ENCODE peak calls at places on chromosomes 16 and 17, in nine cellular contexts. One of them, this sample, is unnamed.
A peak's percentile ranks its signal among the peaks of the same experiment; 100 is the strongest.

GRCh38 chr17:27458524-27458908 is 2.3 kb downstream of the KSR1 start:
- DNase-seq in small intestine: no peak
- DNase-seq in stomach: no peak
- DNase-seq in transverse colon: no peak
- DNase-seq in HepG2: no peak
- DNase-seq in ovary: no peak
- DNase-seq in body of pancreas: no peak
- DNase-seq in CD8-positive, alpha-beta T cell: no peak
- DNase-seq in heart right ventricle: no peak
- DNase-seq in this sample: no peak

GRCh38 chr17:29251969-29252866 is 5.6 kb downstream of the CRYBA1 start:
- DNase-seq in small intestine: no peak
- DNase-seq in stomach: no peak
- DNase-seq in transverse colon: no peak
- DNase-seq in HepG2: no peak
- DNase-seq in ovary: no peak
- DNase-seq in body of pancreas: no peak
- DNase-seq in CD8-positive, alpha-beta T cell: no peak
- DNase-seq in heart right ventricle: no peak
- DNase-seq in this sample: no peak

GRCh38 chr16:54931757-54932660 is 1.3 kb downstream of the IRX5 start:
- DNase-seq in small intestine: no peak
- DNase-seq in stomach: no peak
- DNase-seq in transverse colon: no peak
- DNase-seq in HepG2: no peak
- DNase-seq in ovary: no peak
- DNase-seq in body of pancreas: no peak
- DNase-seq in CD8-positive, alpha-beta T cell: no peak
- DNase-seq in heart right ventricle: no peak
- DNase-seq in this sample: no peak

GRCh38 chr17:33291248-33292183 is 1.6 kb downstream of the ASIC2 start:
- DNase-seq in small intestine: peak; percentile 52
- DNase-seq in stomach: no peak
- DNase-seq in transverse colon: peak; percentile 16
- DNase-seq in HepG2: no peak
- DNase-seq in ovary: peak; percentile 42
- DNase-seq in body of pancreas: no peak
- DNase-seq in CD8-positive, alpha-beta T cell: no peak
- DNase-seq in heart right ventricle: peak; percentile 11
- DNase-seq in this sample: peak; percentile 55

GRCh38 chr17:74359916-74360315 is 1.8 kb downstream of the BTBD17 start:
- DNase-seq in small intestine: no peak
- DNase-seq in stomach: no peak
- DNase-seq in transverse colon: no peak
- DNase-seq in HepG2: no peak
- DNase-seq in ovary: no peak
- DNase-seq in body of pancreas: no peak
- DNase-seq in CD8-positive, alpha-beta T cell: no peak
- DNase-seq in heart right ventricle: no peak
- DNase-seq in this sample: no peak

GRCh38 chr16:84448444-84448843 is 56.0 kb downstream of the MEAK7 start:
- DNase-seq in small intestine: no peak
- DNase-seq in stomach: no peak
- DNase-seq in transverse colon: no peak
- DNase-seq in HepG2: no peak
- DNase-seq in ovary: peak; percentile 19
- DNase-seq in body of pancreas: no peak
- DNase-seq in CD8-positive, alpha-beta T cell: no peak
- DNase-seq in heart right ventricle: no peak
- DNase-seq in this sample: peak; percentile 47

GRCh38 chr17:62761884-62762283 is 46.2 kb downstream of the MARCHF10 start:
- DNase-seq in small intestine: no peak
- DNase-seq in stomach: no peak
- DNase-seq in transverse colon: no peak
- DNase-seq in HepG2: no peak
- DNase-seq in ovary: no peak
- DNase-seq in body of pancreas: no peak
- DNase-seq in CD8-positive, alpha-beta T cell: no peak
- DNase-seq in heart right ventricle: no peak
- DNase-seq in this sample: no peak

GRCh38 chr16:9661336-9661735 is 520.9 kb downstream of the GRIN2A start:
- DNase-seq in small intestine: no peak
- DNase-seq in stomach: no peak
- DNase-seq in transverse colon: no peak
- DNase-seq in HepG2: no peak
- DNase-seq in ovary: no peak
- DNase-seq in body of pancreas: no peak
- DNase-seq in CD8-positive, alpha-beta T cell: no peak
- DNase-seq in heart right ventricle: no peak
- DNase-seq in this sample: no peak

GRCh38 chr16:88357306-88358032 is 25.3 kb upstream of the ZNF469 start:
- DNase-seq in small intestine: no peak
- DNase-seq in stomach: no peak
- DNase-seq in transverse colon: no peak
- DNase-seq in HepG2: no peak
- DNase-seq in ovary: no peak
- DNase-seq in body of pancreas: no peak
- DNase-seq in CD8-positive, alpha-beta T cell: no peak
- DNase-seq in heart right ventricle: no peak
- DNase-seq in this sample: peak; percentile 24

GRCh38 chr17:50542795-50543774 is 3.9 kb upstream of the SPATA20 start:
- DNase-seq in small intestine: peak; percentile 89
- DNase-seq in stomach: peak; percentile 94
- DNase-seq in transverse colon: peak; percentile 81
- DNase-seq in HepG2: peak; percentile 99
- DNase-seq in ovary: no peak
- DNase-seq in body of pancreas: peak; percentile 92
- DNase-seq in CD8-positive, alpha-beta T cell: no peak
- DNase-seq in heart right ventricle: peak; percentile 31
- DNase-seq in this sample: no peak

GRCh38 chr16:89142474-89143197 is 28.9 kb upstream of the CDH15 start:
- DNase-seq in small intestine: peak; percentile 29
- DNase-seq in stomach: no peak
- DNase-seq in transverse colon: no peak
- DNase-seq in HepG2: no peak
- DNase-seq in ovary: peak; percentile 14
- DNase-seq in body of pancreas: no peak
- DNase-seq in CD8-positive, alpha-beta T cell: no peak
- DNase-seq in heart right ventricle: no peak
- DNase-seq in this sample: peak; percentile 23

GRCh38 chr17:4232168-4232813 is 31.5 kb downstream of the ANKFY1 start:
- DNase-seq in small intestine: no peak
- DNase-seq in stomach: no peak
- DNase-seq in transverse colon: no peak
- DNase-seq in HepG2: no peak
- DNase-seq in ovary: no peak
- DNase-seq in body of pancreas: no peak
- DNase-seq in CD8-positive, alpha-beta T cell: no peak
- DNase-seq in heart right ventricle: no peak
- DNase-seq in this sample: no peak

GRCh38 chr16:77938913-77939312 is 83.4 kb upstream of the CLEC3A start:
- DNase-seq in small intestine: no peak
- DNase-seq in stomach: no peak
- DNase-seq in transverse colon: no peak
- DNase-seq in HepG2: no peak
- DNase-seq in ovary: no peak
- DNase-seq in body of pancreas: no peak
- DNase-seq in CD8-positive, alpha-beta T cell: no peak
- DNase-seq in heart right ventricle: no peak
- DNase-seq in this sample: no peak

GRCh38 chr17:19273731-19274130 is 36.6 kb downstream of the EPN2 start:
- DNase-seq in small intestine: no peak
- DNase-seq in stomach: no peak
- DNase-seq in transverse colon: no peak
- DNase-seq in HepG2: no peak
- DNase-seq in ovary: no peak
- DNase-seq in body of pancreas: no peak
- DNase-seq in CD8-positive, alpha-beta T cell: no peak
- DNase-seq in heart right ventricle: no peak
- DNase-seq in this sample: no peak

GRCh38 chr17:67994827-67995567 is 1.3 kb downstream of the C17orf58 start:
- DNase-seq in small intestine: peak; percentile 43
- DNase-seq in stomach: peak; percentile 25
- DNase-seq in transverse colon: no peak
- DNase-seq in HepG2: no peak
- DNase-seq in ovary: no peak
- DNase-seq in body of pancreas: peak; percentile 37
- DNase-seq in CD8-positive, alpha-beta T cell: no peak
- DNase-seq in heart right ventricle: no peak
- DNase-seq in this sample: no peak

GRCh38 chr16:73019456-73020362 is 28.2 kb downstream of the ZFHX3 start:
- DNase-seq in small intestine: peak; percentile 28
- DNase-seq in stomach: no peak
- DNase-seq in transverse colon: no peak
- DNase-seq in HepG2: no peak
- DNase-seq in ovary: no peak
- DNase-seq in body of pancreas: peak; percentile 30
- DNase-seq in CD8-positive, alpha-beta T cell: no peak
- DNase-seq in heart right ventricle: no peak
- DNase-seq in this sample: no peak
- H3K4me1 ChIP-seq in small intestine: peaks cover 19% of the 10 kb centered on the region
- H3K4me1 ChIP-seq in stomach: peaks cover 60% of the 10 kb centered on the region
- H3K4me1 ChIP-seq in transverse colon: peaks cover 24% of the 10 kb centered on the region
- H3K4me1 ChIP-seq in HepG2: peaks cover 94% of the 10 kb centered on the region
- H3K4me1 ChIP-seq in ovary: peaks cover 10% of the 10 kb centered on the region
- H3K4me1 ChIP-seq in body of pancreas: peaks cover 96% of the 10 kb centered on the region
- H3K4me1 ChIP-seq in CD8-positive, alpha-beta T cell: no peaks in the 10 kb centered on the region
- H3K4me1 ChIP-seq in heart right ventricle: peaks cover 46% of the 10 kb centered on the region
- H3K4me1 ChIP-seq in this sample: peaks cover 4% of the 10 kb centered on the region

DNA sequence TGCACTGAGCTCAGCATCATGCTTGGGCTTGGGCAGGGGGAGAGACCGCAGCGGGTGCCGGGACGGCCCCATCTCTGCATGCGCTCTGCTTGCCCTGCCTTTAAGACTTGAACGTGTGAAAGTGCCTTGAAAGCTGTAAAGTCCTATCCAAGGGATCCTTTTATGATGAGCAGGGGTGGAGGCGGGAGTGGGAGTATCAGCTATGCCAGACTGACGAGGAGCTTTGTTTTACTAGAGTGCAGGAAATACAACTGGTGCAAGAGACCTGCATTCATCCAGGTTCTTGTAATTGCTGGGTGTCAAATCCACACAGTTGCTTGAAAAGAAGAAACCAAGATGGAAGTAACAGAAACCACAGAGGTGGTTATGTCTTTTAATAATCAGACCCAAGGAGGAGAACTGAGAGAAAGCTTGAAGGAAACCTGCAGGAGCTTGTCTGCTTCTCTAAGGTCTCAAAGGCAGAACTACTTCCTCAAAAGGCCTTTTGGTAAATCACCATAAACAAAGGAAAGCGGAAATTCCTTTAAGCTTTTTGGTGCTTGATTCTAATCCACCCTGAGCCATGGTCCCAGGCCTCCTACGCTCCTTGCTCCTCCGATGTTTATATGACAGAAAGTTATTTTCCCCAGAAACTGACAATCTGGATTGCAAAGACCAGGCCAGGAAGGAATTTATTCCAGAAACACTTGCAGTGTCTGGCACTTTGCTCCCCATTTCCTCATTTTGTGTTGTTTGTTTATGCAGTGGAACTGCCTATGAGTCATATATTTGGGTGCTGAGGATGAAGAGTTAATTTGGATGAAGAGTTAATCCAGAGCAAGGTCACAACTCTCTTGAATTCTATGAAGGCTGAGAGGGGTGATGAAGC is 51.3 kb upstream of the FBXO47 start:
- DNase-seq in small intestine: no peak
- DNase-seq in stomach: no peak
- DNase-seq in transverse colon: no peak
- DNase-seq in HepG2: no peak
- DNase-seq in ovary: no peak
- DNase-seq in body of pancreas: no peak
- DNase-seq in CD8-positive, alpha-beta T cell: no peak
- DNase-seq in heart right ventricle: no peak
- DNase-seq in this sample: no peak
- H3K27ac ChIP-seq in small intestine: no peak overlapping the region
- H3K27ac ChIP-seq in stomach: peak overlapping the region; percentile 49
- H3K27ac ChIP-seq in transverse colon: peak overlapping the region; percentile 56
- H3K27ac ChIP-seq in HepG2: no peak overlapping the region
- H3K27ac ChIP-seq in ovary: no peak overlapping the region
- H3K27ac ChIP-seq in body of pancreas: peak overlapping the region; percentile 5
- H3K27ac ChIP-seq in CD8-positive, alpha-beta T cell: no peak overlapping the region
- H3K27ac ChIP-seq in heart right ventricle: no peak overlapping the region
- H3K27ac ChIP-seq in this sample: no peak overlapping the region

DNA sequence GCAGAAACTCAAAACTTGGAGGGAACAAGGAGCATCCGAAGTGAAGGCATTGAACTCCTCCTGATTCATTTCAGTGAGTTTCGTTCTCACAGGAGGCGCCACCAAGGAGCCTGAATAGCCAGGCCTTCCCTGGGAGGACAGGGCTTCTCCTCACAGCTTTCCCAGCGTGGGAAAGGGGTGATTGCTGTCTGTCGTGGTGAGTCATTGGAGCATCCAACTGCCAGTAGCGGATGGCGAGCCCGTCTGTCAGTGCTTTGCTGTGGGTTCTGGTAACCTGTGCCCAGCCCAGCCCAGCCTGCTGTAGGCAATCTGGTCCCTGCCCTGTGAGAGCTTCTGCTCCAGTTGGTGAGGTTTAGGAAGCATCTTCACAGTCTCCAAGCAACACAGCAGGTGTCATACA is 28.3 kb downstream of the PLCD3 start:
- DNase-seq in small intestine: no peak
- DNase-seq in stomach: no peak
- DNase-seq in transverse colon: no peak
- DNase-seq in HepG2: no peak
- DNase-seq in ovary: no peak
- DNase-seq in body of pancreas: no peak
- DNase-seq in CD8-positive, alpha-beta T cell: no peak
- DNase-seq in heart right ventricle: no peak
- DNase-seq in this sample: no peak
- H3K36me3 ChIP-seq in small intestine: peaks cover 35% of the 10 kb centered on the region
- H3K36me3 ChIP-seq in stomach: peaks cover 97% of the 10 kb centered on the region
- H3K36me3 ChIP-seq in transverse colon: no peaks in the 10 kb centered on the region
- H3K36me3 ChIP-seq in HepG2: peaks cover 70% of the 10 kb centered on the region
- H3K36me3 ChIP-seq in ovary: no peaks in the 10 kb centered on the region
- H3K36me3 ChIP-seq in body of pancreas: peaks cover 15% of the 10 kb centered on the region
- H3K36me3 ChIP-seq in CD8-positive, alpha-beta T cell: peaks cover 49% of the 10 kb centered on the region
- H3K36me3 ChIP-seq in heart right ventricle: peaks cover 98% of the 10 kb centered on the region
- H3K36me3 ChIP-seq in this sample: peaks cover 15% of the 10 kb centered on the region

DNA sequence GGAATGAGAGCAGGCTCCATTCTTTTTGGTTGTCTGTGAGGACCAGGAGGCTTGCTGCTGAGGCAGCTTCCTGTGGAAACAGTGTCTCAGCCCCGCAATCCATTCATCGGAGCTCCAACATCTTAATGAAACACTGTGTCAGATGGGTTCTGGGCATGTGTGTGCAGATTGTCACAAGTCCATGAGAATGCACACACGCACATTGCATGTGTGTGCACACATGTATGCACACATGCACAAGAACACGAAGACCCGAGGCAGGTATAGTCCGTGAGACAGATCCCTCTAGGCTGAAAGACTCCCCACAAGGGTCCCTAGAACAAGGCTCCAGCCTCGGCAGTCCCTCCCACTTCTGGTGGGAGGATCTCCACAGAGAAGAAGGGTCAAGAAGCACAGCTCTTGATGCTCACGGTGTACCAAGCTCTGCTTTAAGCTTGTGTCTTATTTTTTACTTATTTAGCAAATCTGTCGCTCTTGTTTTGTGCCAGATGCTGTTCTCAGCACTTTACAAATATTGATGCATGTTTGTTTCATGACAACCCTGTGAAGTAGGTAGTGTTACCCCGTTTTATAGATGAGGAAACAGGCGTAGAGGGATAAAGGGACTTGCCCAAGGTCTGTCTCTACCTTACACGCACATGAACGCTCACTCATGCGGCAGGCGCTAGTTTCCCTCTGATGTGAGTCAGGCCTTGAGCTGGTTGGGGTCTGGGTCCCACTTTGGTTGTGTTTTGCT is 213.1 kb downstream of the SEC14L1 start:
- DNase-seq in small intestine: peak; percentile 2
- DNase-seq in stomach: peak; percentile 9
- DNase-seq in transverse colon: no peak
- DNase-seq in HepG2: no peak
- DNase-seq in ovary: no peak
- DNase-seq in body of pancreas: no peak
- DNase-seq in CD8-positive, alpha-beta T cell: no peak
- DNase-seq in heart right ventricle: no peak
- DNase-seq in this sample: peak; percentile 39
- H3K4me1 ChIP-seq in small intestine: no peaks in the 10 kb centered on the region
- H3K4me1 ChIP-seq in stomach: peaks cover 66% of the 10 kb centered on the region
- H3K4me1 ChIP-seq in transverse colon: peaks cover 18% of the 10 kb centered on the region
- H3K4me1 ChIP-seq in HepG2: peaks cover 80% of the 10 kb centered on the region
- H3K4me1 ChIP-seq in ovary: peaks cover 34% of the 10 kb centered on the region
- H3K4me1 ChIP-seq in body of pancreas: peaks cover 20% of the 10 kb centered on the region
- H3K4me1 ChIP-seq in CD8-positive, alpha-beta T cell: peaks cover 16% of the 10 kb centered on the region
- H3K4me1 ChIP-seq in heart right ventricle: peaks cover 57% of the 10 kb centered on the region
- H3K4me1 ChIP-seq in this sample: no peaks in the 10 kb centered on the region

This sample was measured in aorta.